ENCODE peak calls at places on chromosomes 11 and 22, in five cellular contexts. One of them, this sample, is unnamed.

GRCh38 chr11:106395716-106396349 is 318.4 kb downstream of the AASDHPPT start:
- DNase-seq in HepG2: no peak
- DNase-seq in GM12891: no peak
- DNase-seq in H1: no peak
- DNase-seq in K562: no peak
- DNase-seq in this sample: no peak

GRCh38 chr11:77438487-77438886 is 35.4 kb downstream of the PAK1 start:
- DNase-seq in H1: no peak
- DNase-seq in HepG2: no peak
- DNase-seq in K562: no peak
- DNase-seq in GM12891: no peak
- DNase-seq in this sample: no peak

GRCh38 chr22:26687439-26687838 is 30.1 kb downstream of the MIAT start:
- DNase-seq in K562: no peak
- DNase-seq in H1: no peak
- DNase-seq in GM12891: no peak
- DNase-seq in HepG2: no peak
- DNase-seq in this sample: no peak

GRCh38 chr11:72072348-72072747 is 8.0 kb downstream of the NUMA1 start:
- DNase-seq in HepG2: peak; percentile 44
- DNase-seq in H1: no peak
- DNase-seq in K562: no peak
- DNase-seq in GM12891: no peak
- DNase-seq in this sample: no peak

GRCh38 chr11:122923302-122923701 is 40.7 kb downstream of the JHY start:
- DNase-seq in K562: no peak
- DNase-seq in HepG2: no peak
- DNase-seq in GM12891: no peak
- DNase-seq in H1: no peak
- DNase-seq in this sample: no peak

GRCh38 chr22:28822930-28823481 is 22.6 kb upstream of the XBP1 start:
- DNase-seq in H1: no peak
- DNase-seq in K562: no peak
- DNase-seq in GM12891: no peak
- DNase-seq in HepG2: peak; percentile 73
- DNase-seq in this sample: no peak

GRCh38 chr11:100914415-100914814 is 215.2 kb downstream of the PGR start:
- DNase-seq in HepG2: no peak
- DNase-seq in GM12891: no peak
- DNase-seq in K562: no peak
- DNase-seq in H1: no peak
- DNase-seq in this sample: no peak

GRCh38 chr11:69948256-69949141 is 129.3 kb upstream of the FGF3 start:
- DNase-seq in GM12891: no peak
- DNase-seq in H1: peak; percentile 71
- DNase-seq in HepG2: peak; percentile 35
- DNase-seq in K562: peak; percentile 91
- DNase-seq in this sample: no peak

GRCh38 chr11:45264839-45265515 is 21.2 kb downstream of the SYT13 start:
- DNase-seq in H1: no peak
- DNase-seq in GM12891: no peak
- DNase-seq in K562: peak; percentile 1
- DNase-seq in HepG2: peak; percentile 38
- DNase-seq in this sample: no peak

GRCh38 chr11:117454564-117454917 is 126.9 kb downstream of the CEP164 start:
- DNase-seq in GM12891: no peak
- DNase-seq in HepG2: no peak
- DNase-seq in H1: no peak
- DNase-seq in K562: no peak
- DNase-seq in this sample: no peak

GRCh38 chr11:60125962-60126585 is 37.6 kb downstream of the MS4A2 start:
- DNase-seq in K562: no peak
- DNase-seq in GM12891: no peak
- DNase-seq in H1: no peak
- DNase-seq in HepG2: peak; percentile 43
- DNase-seq in this sample: no peak

GRCh38 chr11:3000032-3000961 is 8.2 kb upstream of the NAP1L4 start:
- DNase-seq in H1: no peak
- DNase-seq in GM12891: no peak
- DNase-seq in HepG2: no peak
- DNase-seq in K562: no peak
- DNase-seq in this sample: no peak

GRCh38 chr11:123239371-123240150 is 44.5 kb upstream of the CLMP start:
- DNase-seq in GM12891: no peak
- DNase-seq in H1: no peak
- DNase-seq in K562: no peak
- DNase-seq in HepG2: no peak
- DNase-seq in this sample: no peak

GRCh38 chr11:120020981-120021380 is 116.9 kb downstream of the TRIM29 start:
- DNase-seq in HepG2: no peak
- DNase-seq in H1: no peak
- DNase-seq in GM12891: no peak
- DNase-seq in K562: no peak
- DNase-seq in this sample: no peak

GRCh38 chr11:63802637-63803414 is 10.4 kb upstream of the SPINDOC start:
- DNase-seq in K562: peak; percentile 71
- DNase-seq in GM12891: no peak
- DNase-seq in H1: no peak
- DNase-seq in HepG2: no peak
- DNase-seq in this sample: no peak

GRCh38 chr22:46775364-46775758 is 12.9 kb downstream of the TBC1D22A start:
- DNase-seq in H1: no peak
- DNase-seq in GM12891: no peak
- DNase-seq in HepG2: no peak
- DNase-seq in K562: no peak
- DNase-seq in this sample: no peak
- TF ChIP-seq POLR2A in H1: no peak
- TF ChIP-seq POLR2A in GM12891: no peak
- TF ChIP-seq POLR2A in HepG2: no peak
- TF ChIP-seq POLR2A in K562: no peak
- TF ChIP-seq POLR2A in this sample: no peak

DNA sequence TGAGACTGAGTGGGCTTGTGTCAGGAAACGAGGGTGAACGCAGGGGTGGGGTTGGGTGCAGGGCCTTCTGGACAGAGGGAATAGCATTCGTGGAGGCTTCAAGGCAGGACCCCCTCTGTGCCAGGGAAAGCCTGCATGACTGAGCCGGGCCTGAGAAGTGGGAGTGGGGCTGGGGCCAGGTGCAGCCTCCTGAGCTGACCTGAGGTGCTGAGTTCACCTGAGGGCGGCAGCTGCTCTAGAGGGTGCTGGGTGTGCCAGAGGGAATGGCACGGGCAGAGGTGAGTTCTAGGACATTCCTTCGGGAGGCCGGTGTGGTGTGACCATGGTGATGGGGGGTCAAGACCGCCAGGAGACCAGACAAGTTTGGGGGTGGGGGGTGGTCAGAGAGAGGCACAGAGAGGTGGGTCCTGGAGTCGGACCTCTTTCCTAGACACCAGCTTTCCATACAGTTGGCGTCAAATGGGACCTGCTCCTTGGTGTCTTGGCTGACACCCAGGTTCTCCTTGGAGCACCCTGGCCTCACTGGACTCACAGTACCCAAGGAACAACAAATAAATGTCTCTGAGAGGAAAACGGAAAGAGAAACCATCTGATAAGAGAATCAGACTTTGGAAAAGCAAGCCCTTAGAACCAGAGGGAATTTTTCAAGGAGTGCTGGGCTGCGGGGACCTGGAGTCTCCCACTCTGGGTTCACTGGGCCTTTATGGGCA is 7.7 kb downstream of the MPPED1 start:
- DNase-seq in GM12891: no peak
- DNase-seq in H1: no peak
- DNase-seq in K562: no peak
- DNase-seq in HepG2: no peak
- DNase-seq in this sample: no peak
- TF ChIP-seq POLR2AphosphoS5 in GM12891: no peak
- TF ChIP-seq POLR2AphosphoS5 in H1: no peak
- TF ChIP-seq POLR2AphosphoS5 in K562: no peak
- TF ChIP-seq POLR2AphosphoS5 in HepG2: no peak
- TF ChIP-seq POLR2AphosphoS5 in this sample: no peak

DNA sequence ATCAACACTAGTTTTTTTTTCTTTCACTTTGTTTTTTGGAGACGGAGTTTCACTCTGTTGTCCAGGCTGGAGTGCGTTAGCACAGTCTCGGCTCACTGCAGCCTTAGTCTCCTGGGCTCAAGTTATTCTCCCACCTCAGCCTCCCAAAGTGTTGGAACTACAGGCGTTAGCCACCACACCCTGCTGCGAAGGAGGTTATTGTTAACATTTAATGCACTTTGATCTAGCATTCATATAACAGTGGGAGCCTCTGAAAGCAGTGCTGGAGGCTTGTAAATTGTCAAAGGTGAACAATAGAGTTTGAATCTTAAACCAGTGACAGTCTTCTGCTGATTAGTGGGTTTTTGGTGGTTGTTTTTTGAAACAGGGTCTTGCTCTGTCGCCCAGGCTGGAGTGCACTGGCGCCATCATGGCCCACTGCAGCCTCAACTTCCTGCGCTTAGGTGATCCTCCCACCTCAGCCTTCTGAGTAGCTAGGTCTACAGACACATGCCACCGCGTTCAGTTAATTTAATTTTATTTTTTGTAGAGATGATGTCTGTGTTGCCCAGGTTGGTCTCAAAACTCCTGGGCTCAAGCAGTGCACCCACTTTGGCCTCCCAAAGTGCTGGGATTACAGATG is 96.9 kb upstream of the HORMAD2 start:
- DNase-seq in H1: no peak
- DNase-seq in K562: no peak
- DNase-seq in GM12891: no peak
- DNase-seq in HepG2: no peak
- DNase-seq in this sample: no peak
- TF ChIP-seq TAF1 in H1: no peak
- TF ChIP-seq TAF1 in K562: no peak
- TF ChIP-seq TAF1 in GM12891: no peak
- TF ChIP-seq TAF1 in HepG2: no peak
- TF ChIP-seq TAF1 in this sample: no peak

GRCh38 chr22:50305658-50306566 is 1.5 kb downstream of the PLXNB2 start:
- DNase-seq in K562: peak; percentile 48
- DNase-seq in GM12891: no peak
- DNase-seq in HepG2: no peak
- DNase-seq in H1: no peak
- DNase-seq in this sample: peak; percentile 80
- TF ChIP-seq POLR2A in K562: no peak
- TF ChIP-seq POLR2A in GM12891: no peak
- TF ChIP-seq POLR2A in HepG2: no peak
- TF ChIP-seq POLR2A in H1: no peak
- TF ChIP-seq POLR2A in this sample: peak; percentile 46

GRCh38 chr22:42856179-42856864 is 751 bp downstream of the ARFGAP3 start:
- DNase-seq in HepG2: peak; percentile 25
- DNase-seq in H1: peak; percentile 72
- DNase-seq in K562: peak; percentile 51
- DNase-seq in GM12891: peak; percentile 37
- DNase-seq in this sample: peak; percentile 60
- TF ChIP-seq POLR2AphosphoS5 in HepG2: peak; percentile 26
- TF ChIP-seq POLR2AphosphoS5 in H1: no peak
- TF ChIP-seq POLR2AphosphoS5 in K562: no peak
- TF ChIP-seq POLR2AphosphoS5 in GM12891: no peak
- TF ChIP-seq POLR2AphosphoS5 in this sample: no peak

DNA sequence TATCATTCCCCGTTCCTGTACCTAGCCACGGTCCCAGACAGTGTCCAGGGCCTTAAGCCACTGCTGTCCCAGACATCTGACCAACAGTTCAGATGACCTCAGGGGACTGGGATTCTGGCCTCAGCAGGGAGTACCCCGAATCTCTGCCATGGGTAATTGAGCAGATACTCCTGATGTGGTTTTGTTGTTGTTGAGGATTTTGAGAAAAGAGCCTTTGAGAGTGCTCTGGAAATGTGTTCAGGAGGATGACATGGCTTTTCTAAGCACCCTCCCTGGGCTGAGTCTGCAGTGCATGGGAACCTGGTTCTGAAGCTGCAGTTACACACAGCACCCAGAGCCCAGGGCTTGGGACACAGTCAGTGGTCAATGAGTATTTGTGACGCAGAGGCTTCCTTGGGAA is 30.4 kb downstream of the ADAMTS15 start:
- DNase-seq in GM12891: no peak
- DNase-seq in K562: no peak
- DNase-seq in H1: peak; percentile 45
- DNase-seq in HepG2: no peak
- DNase-seq in this sample: no peak
- TF ChIP-seq TAF1 in GM12891: no peak
- TF ChIP-seq TAF1 in K562: no peak
- TF ChIP-seq TAF1 in H1: no peak
- TF ChIP-seq TAF1 in HepG2: no peak
- TF ChIP-seq TAF1 in this sample: no peak

GRCh38 chr22:50622723-50623327 is 5.1 kb downstream of the ARSA start:
- DNase-seq in HepG2: peak; percentile 68
- DNase-seq in K562: no peak
- DNase-seq in H1: no peak
- DNase-seq in GM12891: no peak
- DNase-seq in this sample: no peak
- TF ChIP-seq POLR2A in HepG2: no peak
- TF ChIP-seq POLR2A in K562: no peak
- TF ChIP-seq POLR2A in H1: no peak
- TF ChIP-seq POLR2A in GM12891: no peak
- TF ChIP-seq POLR2A in this sample: no peak

DNA sequence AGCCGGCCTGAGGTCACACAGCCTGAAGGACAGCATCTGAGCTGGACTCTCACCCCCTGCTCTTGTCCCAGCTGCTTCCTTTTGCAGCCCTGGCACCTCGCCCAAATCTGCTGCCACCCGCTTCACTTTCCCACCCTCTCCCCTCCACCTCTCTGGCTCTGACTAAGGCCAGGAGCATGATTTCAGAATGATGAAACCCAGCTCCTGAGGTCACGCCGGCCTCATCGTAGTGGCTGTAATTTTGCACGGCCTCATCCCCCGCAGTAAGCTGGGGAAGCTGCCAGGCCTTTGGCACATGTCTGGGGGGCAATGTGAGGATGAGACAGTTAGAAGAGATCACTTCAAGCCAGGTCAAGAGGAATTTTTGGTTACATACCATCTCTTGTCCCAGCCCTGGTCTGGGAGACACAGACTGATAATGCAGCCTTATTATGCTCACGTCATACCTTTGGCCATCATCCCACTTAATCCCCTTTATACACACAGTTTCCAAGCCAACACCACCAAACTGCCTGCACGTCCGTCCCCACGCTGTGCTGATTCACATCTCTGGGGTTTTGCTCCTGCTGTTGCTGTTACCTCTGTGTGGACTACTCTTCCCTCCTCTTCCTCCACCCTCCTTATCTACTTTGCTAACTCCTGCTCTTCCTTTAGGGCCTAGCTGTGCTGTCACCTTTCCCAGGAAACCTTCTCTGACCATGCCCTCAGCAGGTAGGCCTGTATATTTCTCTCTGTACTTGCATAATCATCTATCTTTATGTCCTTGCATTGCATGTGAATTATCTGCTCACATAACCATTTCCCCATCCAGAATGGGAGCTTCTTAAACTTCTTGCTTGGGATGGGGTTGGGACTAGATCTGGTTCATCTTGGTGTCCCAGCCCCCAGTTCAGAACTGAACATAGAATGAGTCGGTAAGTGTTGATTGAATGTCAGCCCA is 58.0 kb downstream of the CHRDL2 start:
- DNase-seq in GM12891: no peak
- DNase-seq in H1: peak; percentile 40
- DNase-seq in K562: peak; percentile 65
- DNase-seq in HepG2: no peak
- DNase-seq in this sample: no peak
- TF ChIP-seq POLR2AphosphoS5 in GM12891: no peak
- TF ChIP-seq POLR2AphosphoS5 in H1: no peak
- TF ChIP-seq POLR2AphosphoS5 in K562: no peak
- TF ChIP-seq POLR2AphosphoS5 in HepG2: no peak
- TF ChIP-seq POLR2AphosphoS5 in this sample: no peak

GRCh38 chr11:94895451-94895850 is 77.9 kb downstream of the CWC15 start:
- DNase-seq in H1: no peak
- DNase-seq in HepG2: no peak
- DNase-seq in K562: no peak
- DNase-seq in GM12891: no peak
- DNase-seq in this sample: no peak
- TF ChIP-seq TAF1 in H1: no peak
- TF ChIP-seq TAF1 in HepG2: no peak
- TF ChIP-seq TAF1 in K562: no peak
- TF ChIP-seq TAF1 in GM12891: no peak
- TF ChIP-seq TAF1 in this sample: no peak

This sample was measured in GM12892.